ENCODE peak calls at places on chromosomes 7 and 10, in five cellular contexts. M is Karpas-422, Y is fibroblast of pulmonary artery, R is IMR-90, P is AG04450. A is an unnamed sample.

GRCh38 chr10:72375173-72375572 is 20.5 kb upstream of the DNAJB12 start:
- DNase-seq in M (no peak), Y (peak; percentile 17), R (peak; percentile 30), P (no peak), A (no peak)

GRCh38 chr7:51234139-51234538 is 82.5 kb downstream of the COBL start:
- DNase-seq in M (no peak), Y (no peak), R (no peak), P (no peak), A (no peak)

GRCh38 chr7:121083138-121083789 is 94.8 kb downstream of the CPED1 start:
- DNase-seq in M (no peak), Y (peak; percentile 71), R (peak; percentile 84), P (peak; percentile 45), A (peak; percentile 84)

GRCh38 chr7:23918856-23919255 is 208.8 kb downstream of the STK31 start:
- DNase-seq in M (no peak), Y (peak; percentile 33), R (no peak), P (no peak), A (no peak)

GRCh38 chr10:104707602-104708160 is 66.6 kb downstream of the SORCS3 start:
- DNase-seq in M (no peak), Y (no peak), R (no peak), P (no peak), A (no peak)

GRCh38 chr10:28479366-28479765 is 53.6 kb upstream of the WAC start:
- DNase-seq in M (no peak), Y (peak; percentile 3), R (no peak), P (no peak), A (no peak)

GRCh38 chr10:129875993-129876727 is 87.9 kb downstream of the EBF3 start:
- DNase-seq in M (no peak), Y (no peak), R (no peak), P (no peak), A (no peak)

GRCh38 chr7:121494531-121494930 is 98.4 kb upstream of the FAM3C start:
- DNase-seq in M (no peak), Y (no peak), R (peak; percentile 20), P (no peak), A (no peak)

GRCh38 chr7:47227762-47228177 is 354.1 kb downstream of the TNS3 start:
- DNase-seq in M (no peak), Y (peak; percentile 43), R (peak; percentile 79), P (peak; percentile 18), A (peak; percentile 78)

GRCh38 chr10:7571992-7572391 is 94.8 kb downstream of the ITIH5 start:
- DNase-seq in M (no peak), Y (no peak), R (no peak), P (no peak), A (no peak)

GRCh38 chr7:26202019-26202985 is 757 bp downstream of the CBX3 start:
- DNase-seq in M (peak; percentile 78), Y (no peak), R (no peak), P (no peak), A (no peak)

GRCh38 chr7:37815969-37816371 is 32.4 kb upstream of the NME8 start:
- DNase-seq in M (no peak), Y (no peak), R (no peak), P (no peak), A (no peak)

GRCh38 chr10:21753497-21754270 is 219.7 kb downstream of the MLLT10 start:
- DNase-seq in M (no peak), Y (no peak), R (no peak), P (no peak), A (no peak)

GRCh38 chr10:436013-436697 is 253.3 kb downstream of the DIP2C start:
- DNase-seq in M (no peak), Y (no peak), R (no peak), P (no peak), A (no peak)

GRCh38 chr7:87128883-87129282 is 23.4 kb upstream of the DMTF1 start:
- DNase-seq in M (no peak), Y (no peak), R (no peak), P (no peak), A (no peak)

GRCh38 chr10:2619472-2619871 is 447.9 kb upstream of the PFKP start:
- DNase-seq in M (peak; percentile 82), Y (no peak), R (no peak), P (no peak), A (no peak)

GRCh38 chr10:59033622-59034021 is 142.8 kb upstream of the PHYHIPL start:
- DNase-seq in M (no peak), Y (peak; percentile 37), R (no peak), P (no peak), A (peak; percentile 51)

GRCh38 chr7:157011333-157012112 is 1.1 kb upstream of the MNX1 start:
- DNase-seq in M (no peak), Y (no peak), R (no peak), P (no peak), A (no peak)

GRCh38 chr10:33638401-33638800 is 303.9 kb upstream of the NRP1 start:
- DNase-seq in M (no peak), Y (no peak), R (no peak), P (no peak), A (no peak)

GRCh38 chr7:40646717-40647116 is 511.9 kb downstream of the SUGCT start:
- DNase-seq in M (no peak), Y (no peak), R (peak; percentile 18), P (no peak), A (no peak)
- H3K4me3 ChIP-seq in M (no peak overlapping the region), Y (no peak overlapping the region), R (no peak overlapping the region), P (no peak overlapping the region), A (no peak overlapping the region)

GRCh38 chr10:73590881-73591577 is at the start of gene USP54:
- DNase-seq in M (no peak), Y (peak; percentile 79), R (peak; percentile 52), P (no peak), A (peak; percentile 85)
- H3K4me3 ChIP-seq in M (no peak within 1 kb of the TSS), Y (peak within 1 kb of the TSS; percentile 28), R (no peak within 1 kb of the TSS), P (no peak within 1 kb of the TSS), A (no peak within 1 kb of the TSS)

GRCh38 chr10:24465124-24465874 is 256.4 kb downstream of the KIAA1217 start:
- DNase-seq in M (no peak), Y (peak; percentile 45), R (peak; percentile 91), P (no peak), A (peak; percentile 88)
- H3K4me3 ChIP-seq in M (no peak overlapping the region), Y (no peak overlapping the region), R (no peak overlapping the region), P (no peak overlapping the region), A (no peak overlapping the region)

GRCh38 chr7:103425177-103425576 is 20.8 kb downstream of the SLC26A5 start:
- DNase-seq in M (no peak), Y (no peak), R (no peak), P (no peak), A (no peak)
- H3K4me3 ChIP-seq in M (no peak overlapping the region), Y (no peak overlapping the region), R (no peak overlapping the region), P (no peak overlapping the region), A (no peak overlapping the region)

DNA sequence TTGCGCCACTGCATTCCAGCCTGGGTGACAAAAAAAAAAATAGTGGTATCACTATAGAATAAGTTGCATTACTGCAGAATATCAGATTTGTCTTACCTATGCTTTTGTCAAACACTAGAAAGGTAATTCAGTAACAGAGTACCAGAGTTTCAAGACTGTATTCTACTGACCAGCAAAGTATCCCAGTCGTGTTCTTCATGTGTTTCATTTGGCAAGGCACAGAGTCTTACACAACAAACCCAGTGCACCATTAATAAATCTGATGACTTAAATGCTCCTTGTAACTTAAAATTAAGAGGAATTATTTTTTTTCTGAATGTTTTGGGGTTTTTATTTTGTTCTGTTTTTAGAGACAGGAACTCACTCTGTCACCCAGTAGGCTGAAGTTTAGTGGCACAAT is 34.4 kb upstream of the PBLD start:
- DNase-seq in M (no peak), Y (peak; percentile 13), R (no peak), P (no peak), A (no peak)
- H3K4me3 ChIP-seq in M (no peak overlapping the region), Y (no peak overlapping the region), R (no peak overlapping the region), P (no peak overlapping the region), A (no peak overlapping the region)

DNA sequence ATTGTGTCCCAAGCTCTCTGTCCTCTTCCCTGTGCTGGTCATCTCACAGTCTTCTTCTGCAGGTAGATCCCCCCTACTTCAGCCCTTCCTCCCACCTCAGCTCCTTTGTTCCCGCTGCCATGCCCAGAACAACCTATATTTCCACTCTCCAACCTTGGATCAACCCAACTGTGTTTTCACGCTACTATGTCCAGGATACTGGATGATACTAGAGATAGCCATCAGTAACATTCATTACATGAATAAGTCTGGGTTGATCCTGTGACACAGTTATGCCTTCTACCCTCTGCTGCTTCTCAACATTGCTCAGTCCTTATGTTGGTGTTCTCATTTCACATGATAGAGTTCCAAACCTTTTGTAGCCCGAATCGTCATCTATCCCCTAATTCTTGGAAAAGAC is 286.4 kb downstream of the ZEB1 start:
- DNase-seq in M (no peak), Y (no peak), R (no peak), P (no peak), A (no peak)
- H3K4me3 ChIP-seq in M (no peak overlapping the region), Y (no peak overlapping the region), R (no peak overlapping the region), P (no peak overlapping the region), A (no peak overlapping the region)

GRCh38 chr7:155731871-155732270 is 80.4 kb downstream of the SHH start:
- DNase-seq in M (no peak), Y (no peak), R (no peak), P (no peak), A (no peak)
- H3K4me3 ChIP-seq in M (no peak overlapping the region), Y (no peak overlapping the region), R (no peak overlapping the region), P (no peak overlapping the region), A (no peak overlapping the region)

DNA sequence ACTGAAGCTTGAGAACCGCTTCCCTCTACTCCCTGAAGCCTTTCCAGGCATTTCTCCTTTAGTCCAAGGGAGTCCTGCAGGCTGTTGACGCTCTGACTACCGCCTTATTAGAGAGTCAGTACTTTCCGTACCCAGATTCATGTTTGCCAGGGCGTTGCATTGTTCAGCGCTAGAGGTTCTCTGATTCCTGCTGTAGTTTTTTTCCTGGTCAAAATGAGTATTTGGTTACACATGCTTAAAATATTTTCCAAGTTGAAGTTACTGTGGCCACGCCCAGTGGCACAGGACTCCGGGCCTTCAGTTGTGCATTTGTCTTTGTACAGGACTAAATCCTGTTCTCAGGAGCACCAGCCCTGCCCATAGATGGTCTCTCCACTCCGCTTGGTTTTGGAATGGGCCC is 7.9 kb downstream of the MTURN start:
- DNase-seq in M (no peak), Y (peak; percentile 42), R (peak; percentile 19), P (no peak), A (peak; percentile 44)
- H3K4me3 ChIP-seq in M (no peak overlapping the region), Y (no peak overlapping the region), R (no peak overlapping the region), P (no peak overlapping the region), A (no peak overlapping the region)

DNA sequence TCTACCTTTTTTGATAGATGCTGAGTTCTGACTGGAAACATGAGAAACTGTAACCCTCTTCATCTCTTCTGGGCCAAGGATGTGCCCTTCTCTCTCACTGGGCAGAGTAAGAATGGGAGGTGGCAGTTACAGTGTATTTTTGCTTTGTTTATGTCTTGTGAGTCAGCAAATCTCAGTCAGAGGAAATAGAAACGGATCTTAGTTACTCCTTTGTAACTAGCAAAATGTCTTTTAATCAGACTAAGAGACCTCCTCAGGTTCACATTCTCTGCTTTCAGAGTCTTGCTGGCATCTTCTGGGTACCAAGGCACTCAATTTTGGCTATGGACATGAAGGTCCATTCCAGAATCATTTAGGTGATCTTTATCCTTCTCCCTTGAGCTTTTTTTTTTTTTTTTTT is 70.9 kb downstream of the HHEX start:
- DNase-seq in M (no peak), Y (peak; percentile 73), R (peak; percentile 82), P (peak; percentile 39), A (peak; percentile 30)
- H3K4me3 ChIP-seq in M (no peak overlapping the region), Y (no peak overlapping the region), R (no peak overlapping the region), P (no peak overlapping the region), A (no peak overlapping the region)